ENCODE peak calls at places on chromosome 19, in seven cellular contexts. O, I, F, A, S, L and Q are unnamed samples.

GRCh38 chr19:16607819-16608218 is 20.2 kb downstream of the MED26 start:
- DNase-seq in O (no peak), I (no peak), F (no peak), A (no peak), S (no peak), L (no peak), Q (no peak)

GRCh38 chr19:22144394-22144793 is 52.4 kb downstream of the ZNF676 start:
- DNase-seq in O (no peak), I (no peak), F (no peak), A (no peak), S (no peak), L (no peak), Q (no peak)

GRCh38 chr19:18205180-18205915 is 1.5 kb upstream of the RAB3A start:
- DNase-seq in O (no peak), I (peak; percentile 85), F (peak; percentile 73), A (peak; percentile 82), S (no peak), L (peak; percentile 67), Q (peak; percentile 72)

GRCh38 chr19:2049741-2050348 is 1.2 kb downstream of the MKNK2 start:
- DNase-seq in O (peak; percentile 62), I (peak; percentile 90), F (peak; percentile 91), A (peak; percentile 90), S (peak; percentile 75), L (peak; percentile 89), Q (no peak)

GRCh38 chr19:31255174-31255862 is 93.9 kb downstream of the TSHZ3 start:
- DNase-seq in O (no peak), I (no peak), F (peak; percentile 9), A (no peak), S (no peak), L (no peak), Q (no peak)

GRCh38 chr19:45068041-45068440 is 8.2 kb downstream of the ZNF296 start:
- DNase-seq in O (no peak), I (no peak), F (no peak), A (no peak), S (no peak), L (no peak), Q (no peak)

GRCh38 chr19:55070755-55071502 is 4.7 kb upstream of the EPS8L1 start:
- DNase-seq in O (no peak), I (peak; percentile 39), F (peak; percentile 73), A (peak; percentile 86), S (no peak), L (peak; percentile 36), Q (no peak)

GRCh38 chr19:2755811-2756210 is 16.0 kb upstream of the SLC39A3 start:
- DNase-seq in O (no peak), I (no peak), F (no peak), A (no peak), S (no peak), L (no peak), Q (no peak)

GRCh38 chr19:41691268-41691970 is 3.3 kb upstream of the CEACAM7 start:
- DNase-seq in O (no peak), I (no peak), F (peak; percentile 45), A (peak; percentile 62), S (no peak), L (no peak), Q (no peak)

GRCh38 chr19:43581467-43581866 is 5.9 kb downstream of the PINLYP start:
- DNase-seq in O (no peak), I (no peak), F (no peak), A (no peak), S (no peak), L (no peak), Q (no peak)

GRCh38 chr19:40936755-40937154 is 54.3 kb upstream of the CYP2B6 start:
- DNase-seq in O (no peak), I (no peak), F (no peak), A (no peak), S (no peak), L (no peak), Q (no peak)

GRCh38 chr19:28694812-28695211 is 518.1 kb downstream of the UQCRFS1 start:
- DNase-seq in O (no peak), I (no peak), F (no peak), A (no peak), S (no peak), L (no peak), Q (no peak)

GRCh38 chr19:5403968-5404640 is 51.1 kb upstream of the ZNRF4 start:
- DNase-seq in O (peak; percentile 46), I (peak; percentile 33), F (peak; percentile 70), A (peak; percentile 67), S (peak; percentile 63), L (peak; percentile 49), Q (peak; percentile 53)

GRCh38 chr19:13243971-13244370 is 93.8 kb downstream of the IER2 start:
- DNase-seq in O (no peak), I (no peak), F (no peak), A (no peak), S (no peak), L (no peak), Q (no peak)

GRCh38 chr19:6026390-6026897 is 48.5 kb upstream of the RANBP3 start:
- DNase-seq in O (no peak), I (no peak), F (no peak), A (no peak), S (no peak), L (no peak), Q (no peak)

GRCh38 chr19:3801412-3802096 is 15.4 kb upstream of the MATK start:
- DNase-seq in O (no peak), I (peak; percentile 36), F (peak; percentile 44), A (peak; percentile 37), S (no peak), L (peak; percentile 53), Q (no peak)

GRCh38 chr19:56547535-56547934 is 8.8 kb downstream of the ZFP28 start:
- DNase-seq in O (no peak), I (no peak), F (no peak), A (no peak), S (no peak), L (no peak), Q (no peak)

GRCh38 chr19:48975947-48976847 is 11.1 kb downstream of the FTL start:
- DNase-seq in O (no peak), I (no peak), F (no peak), A (no peak), S (no peak), L (no peak), Q (no peak)

GRCh38 chr19:48739835-48740704 is at the start of gene RASIP1:
- DNase-seq in O (no peak), I (no peak), F (no peak), A (no peak), S (no peak), L (no peak), Q (no peak)

GRCh38 chr19:54478677-54479266 is 5.7 kb upstream of the CDC42EP5 start:
- DNase-seq in O (no peak), I (no peak), F (no peak), A (no peak), S (peak; percentile 59), L (no peak), Q (no peak)

GRCh38 chr19:7701654-7702457 is at the start of gene FCER2:
- DNase-seq in O (peak; percentile 56), I (no peak), F (no peak), A (peak; percentile 45), S (peak; percentile 39), L (no peak), Q (no peak)
- TF ChIP-seq POLR2A in O (peak; percentile 73), I (no peak), F (no peak), A (no peak), S (no peak), L (no peak), Q (peak; percentile 86)

GRCh38 chr19:33297401-33298145 is 4.8 kb downstream of the CEBPA start:
- DNase-seq in O (peak; percentile 8), I (no peak), F (no peak), A (no peak), S (no peak), L (no peak), Q (no peak)
- TF ChIP-seq POLR2AphosphoS5 in O (no peak), I (no peak), F (no peak), A (no peak), S (no peak), L (no peak), Q (no peak)

DNA sequence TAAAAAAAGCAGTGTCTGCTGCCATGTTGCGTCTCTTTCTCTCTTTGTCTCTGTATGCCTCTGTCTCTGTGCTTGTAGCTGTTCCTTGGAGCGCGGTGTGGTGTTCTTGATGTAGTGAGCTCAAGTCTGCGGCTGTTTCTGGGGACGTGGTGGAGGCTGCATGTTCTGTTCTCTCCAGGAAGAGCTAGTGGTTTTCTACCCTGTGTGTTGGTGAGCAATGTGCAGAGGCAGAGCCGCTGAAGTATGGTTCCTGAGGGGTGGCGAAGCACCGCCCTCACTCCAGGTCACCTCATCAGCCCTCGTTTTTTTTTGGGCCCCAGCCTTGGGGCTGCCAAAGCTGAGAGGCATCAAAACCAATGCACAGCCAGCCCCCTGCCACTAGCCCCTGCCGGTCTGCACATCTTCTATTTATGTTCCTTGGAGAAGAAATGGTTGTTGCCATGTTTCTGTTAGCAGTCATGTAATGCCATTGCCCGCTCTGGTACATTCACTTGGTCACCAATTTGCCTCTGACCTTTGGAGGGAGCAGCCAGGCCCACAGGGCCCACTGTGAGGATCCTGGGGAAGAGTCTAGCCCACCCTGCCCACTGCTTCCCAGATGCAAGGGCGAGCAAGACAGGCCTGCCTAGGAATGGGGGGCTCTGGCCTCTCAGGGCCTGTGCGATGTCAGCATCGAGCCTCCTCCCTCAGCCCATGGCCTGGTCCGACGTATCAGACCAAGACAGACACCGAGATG is 7.2 kb downstream of the HNRNPL start:
- DNase-seq in O (no peak), I (no peak), F (no peak), A (peak; percentile 60), S (no peak), L (no peak), Q (no peak)
- TF ChIP-seq POLR2A in O (no peak), I (no peak), F (no peak), A (no peak), S (peak; percentile 38), L (no peak), Q (peak; percentile 12)

GRCh38 chr19:912181-913079 is 589 bp downstream of the R3HDM4 start:
- DNase-seq in O (peak; percentile 67), I (peak; percentile 41), F (no peak), A (no peak), S (no peak), L (no peak), Q (no peak)

GRCh38 chr19:911197-912033 is 1.6 kb downstream of the R3HDM4 start:
- DNase-seq in O (no peak), I (no peak), F (no peak), A (no peak), S (no peak), L (no peak), Q (no peak)

GRCh38 chr19:916645-917322 is 349 bp upstream of the KISS1R start:
- DNase-seq in O (no peak), I (no peak), F (no peak), A (no peak), S (peak; percentile 56), L (no peak), Q (no peak)

GRCh38 chr19:917323-918151 is at the start of gene KISS1R:
- DNase-seq in O (peak; percentile 50), I (no peak), F (peak; percentile 44), A (no peak), S (peak; percentile 71), L (no peak), Q (no peak)

DNA sequence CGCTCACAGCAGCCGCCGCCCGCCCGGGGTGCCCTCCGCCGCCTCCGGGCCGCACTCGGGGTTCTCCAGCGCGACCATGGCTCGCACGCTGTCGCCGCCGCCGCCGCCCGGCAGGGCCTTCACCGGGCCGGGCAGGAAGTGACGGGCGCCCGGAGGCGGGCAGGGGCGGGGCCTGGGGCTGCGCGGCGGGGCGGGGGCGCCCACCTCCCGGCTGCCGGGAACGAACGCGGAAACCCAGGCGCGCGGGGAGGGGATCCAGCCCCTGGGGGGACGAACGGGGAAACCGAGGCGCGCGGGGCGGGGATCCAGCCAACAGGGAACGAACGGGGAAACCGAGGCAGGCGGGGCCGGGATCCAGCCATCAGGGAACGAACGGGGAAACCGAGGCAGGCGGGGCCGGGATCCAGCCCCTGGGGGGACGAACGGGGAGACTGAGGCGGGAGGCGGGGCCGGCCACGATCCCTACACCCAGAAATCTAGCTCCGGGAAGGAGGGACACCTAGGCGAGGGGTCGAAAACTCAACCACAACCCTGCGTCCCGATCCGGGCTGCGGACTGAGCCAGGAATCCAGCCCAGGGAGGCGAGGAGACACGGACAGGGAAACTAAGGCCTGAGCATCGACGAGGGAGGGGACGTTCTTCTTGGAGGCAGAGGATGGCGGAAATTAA is at the start of gene R3HDM4:
- DNase-seq in O (peak; percentile 96), I (peak; percentile 76), F (peak; percentile 86), A (peak; percentile 89), S (no peak), L (peak; percentile 80), Q (peak; percentile 92)
- TF ChIP-seq POLR2AphosphoS5 in O (no peak), I (peak; percentile 72), F (peak; percentile 34), A (peak; percentile 89), S (peak; percentile 23), L (no peak), Q (no peak)